ENCODE peak calls at places on chromosomes 6 and 20, in four cellular contexts. One of them, this sample, is unnamed.

GRCh38 chr6:41462980-41463930 is 82.9 kb upstream of the FOXP4 start:
- DNase-seq in A549: peak
- DNase-seq in K562: peak
- DNase-seq in HepG2: peak
- DNase-seq in this sample: no peak

GRCh38 chr6:27890351-27891299 is 21.6 kb downstream of the OR2B2 start:
- DNase-seq in A549: peak
- DNase-seq in K562: peak
- DNase-seq in HepG2: no peak
- DNase-seq in this sample: peak

GRCh38 chr6:158774734-158775449 is 44.3 kb downstream of the EZR start:
- DNase-seq in A549: no peak
- DNase-seq in K562: no peak
- DNase-seq in HepG2: no peak
- DNase-seq in this sample: no peak

GRCh38 chr6:110828396-110828795 is 13.1 kb upstream of the CDK19 start:
- DNase-seq in A549: no peak
- DNase-seq in K562: no peak
- DNase-seq in HepG2: no peak
- DNase-seq in this sample: no peak

GRCh38 chr6:33384581-33385020 is 7.0 kb upstream of the KIFC1 start:
- DNase-seq in A549: peak
- DNase-seq in K562: peak
- DNase-seq in HepG2: no peak
- DNase-seq in this sample: no peak

GRCh38 chr6:83952830-83953229 is 80.7 kb upstream of the MRAP2 start:
- DNase-seq in A549: no peak
- DNase-seq in K562: no peak
- DNase-seq in HepG2: no peak
- DNase-seq in this sample: no peak

GRCh38 chr20:6692566-6693168 is 74.8 kb upstream of the BMP2 start:
- DNase-seq in A549: no peak
- DNase-seq in K562: no peak
- DNase-seq in HepG2: no peak
- DNase-seq in this sample: no peak

GRCh38 chr6:150273457-150274309 is 95.1 kb upstream of the IYD start:
- DNase-seq in A549: no peak
- DNase-seq in K562: peak
- DNase-seq in HepG2: no peak
- DNase-seq in this sample: no peak

GRCh38 chr6:170273681-170274080 is 17.2 kb downstream of the DLL1 start:
- DNase-seq in A549: no peak
- DNase-seq in K562: no peak
- DNase-seq in HepG2: no peak
- DNase-seq in this sample: no peak

GRCh38 chr20:13402171-13402760 is 181.2 kb downstream of the ISM1 start:
- DNase-seq in A549: no peak
- DNase-seq in K562: no peak
- DNase-seq in HepG2: no peak
- DNase-seq in this sample: no peak

GRCh38 chr6:143397229-143398222 is 53.0 kb downstream of the ADAT2 start:
- DNase-seq in A549: peak
- DNase-seq in K562: peak
- DNase-seq in HepG2: peak
- DNase-seq in this sample: peak

GRCh38 chr20:5191829-5192569 is 65.2 kb downstream of the CDS2 start:
- DNase-seq in A549: peak
- DNase-seq in K562: peak
- DNase-seq in HepG2: peak
- DNase-seq in this sample: peak

GRCh38 chr6:127971945-127972391 is 71.1 kb upstream of the THEMIS start:
- DNase-seq in A549: no peak
- DNase-seq in K562: no peak
- DNase-seq in HepG2: peak
- DNase-seq in this sample: no peak

GRCh38 chr6:85389180-85389797 is 60.6 kb upstream of the NT5E start:
- DNase-seq in A549: no peak
- DNase-seq in K562: no peak
- DNase-seq in HepG2: no peak
- DNase-seq in this sample: no peak

GRCh38 chr20:35772563-35773058 is 796 bp downstream of the PHF20 start:
- DNase-seq in A549: no peak
- DNase-seq in K562: no peak
- DNase-seq in HepG2: no peak
- DNase-seq in this sample: no peak

GRCh38 chr20:5489596-5489995 is 172.8 kb upstream of the PROKR2 start:
- DNase-seq in A549: no peak
- DNase-seq in K562: no peak
- DNase-seq in HepG2: no peak
- DNase-seq in this sample: no peak

GRCh38 chr6:117481278-117481925 is 1.1 kb upstream of the DCBLD1 start:
- DNase-seq in A549: no peak
- DNase-seq in K562: peak
- DNase-seq in HepG2: peak
- DNase-seq in this sample: peak

GRCh38 chr20:58515240-58516212 is at the start of gene APCDD1L:
- DNase-seq in A549: no peak
- DNase-seq in K562: peak
- DNase-seq in HepG2: no peak
- DNase-seq in this sample: no peak

GRCh38 chr6:15077006-15077405 is 168.9 kb upstream of the JARID2 start:
- DNase-seq in A549: no peak
- DNase-seq in K562: no peak
- DNase-seq in HepG2: no peak
- DNase-seq in this sample: no peak

GRCh38 chr20:41392871-41393704 is 26.5 kb upstream of the EMILIN3 start:
- DNase-seq in A549: no peak
- DNase-seq in K562: no peak
- DNase-seq in HepG2: no peak
- DNase-seq in this sample: no peak

GRCh38 chr6:44072959-44073611 is 54.2 kb downstream of the MRPL14 start:
- DNase-seq in A549: peak
- DNase-seq in K562: peak
- DNase-seq in HepG2: peak
- DNase-seq in this sample: peak

GRCh38 chr6:16964553-16965499 is 137.0 kb upstream of the STMND1 start:
- DNase-seq in A549: peak
- DNase-seq in K562: peak
- DNase-seq in HepG2: peak
- DNase-seq in this sample: peak
- TF ChIP-seq NR3C1 in A549: no peak
- TF ChIP-seq NR3C1 in K562: no peak
- TF ChIP-seq NR3C1 in HepG2: no peak
- TF ChIP-seq NR3C1 in this sample: no peak

DNA sequence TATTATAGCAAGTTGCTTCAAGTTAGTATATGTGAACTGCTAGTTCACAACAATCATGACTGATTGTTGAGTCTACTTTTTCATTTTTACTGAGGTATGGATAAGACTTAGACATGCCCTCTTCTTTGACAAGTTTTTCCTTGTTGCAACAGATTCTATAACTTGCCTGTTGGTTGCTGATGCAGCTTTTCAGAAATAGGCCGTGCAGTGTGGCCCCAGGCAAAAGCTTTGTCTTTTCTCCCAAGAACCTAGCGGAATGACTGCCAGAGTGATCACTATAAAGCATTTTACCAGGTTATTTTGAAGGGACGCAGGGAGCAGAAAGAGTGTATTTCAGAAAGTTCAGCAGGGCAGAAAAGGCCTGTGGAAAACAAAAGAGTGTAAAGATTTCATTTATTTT is 16.0 kb downstream of the HECA start:
- DNase-seq in A549: no peak
- DNase-seq in K562: no peak
- DNase-seq in HepG2: no peak
- DNase-seq in this sample: no peak
- TF ChIP-seq NR3C1 in A549: no peak
- TF ChIP-seq NR3C1 in K562: no peak
- TF ChIP-seq NR3C1 in HepG2: no peak
- TF ChIP-seq NR3C1 in this sample: no peak

GRCh38 chr20:39089797-39090196 is 127.7 kb downstream of the DHX35 start:
- DNase-seq in A549: no peak
- DNase-seq in K562: no peak
- DNase-seq in HepG2: no peak
- DNase-seq in this sample: no peak

GRCh38 chr20:39097889-39098288 is 135.7 kb downstream of the DHX35 start:
- DNase-seq in A549: no peak
- DNase-seq in K562: no peak
- DNase-seq in HepG2: no peak
- DNase-seq in this sample: no peak

GRCh38 chr20:39090881-39091280 is 128.7 kb downstream of the DHX35 start:
- DNase-seq in A549: no peak
- DNase-seq in K562: no peak
- DNase-seq in HepG2: no peak
- DNase-seq in this sample: no peak

GRCh38 chr20:39089029-39089428 is 126.9 kb downstream of the DHX35 start:
- DNase-seq in A549: no peak
- DNase-seq in K562: no peak
- DNase-seq in HepG2: no peak
- DNase-seq in this sample: no peak

DNA sequence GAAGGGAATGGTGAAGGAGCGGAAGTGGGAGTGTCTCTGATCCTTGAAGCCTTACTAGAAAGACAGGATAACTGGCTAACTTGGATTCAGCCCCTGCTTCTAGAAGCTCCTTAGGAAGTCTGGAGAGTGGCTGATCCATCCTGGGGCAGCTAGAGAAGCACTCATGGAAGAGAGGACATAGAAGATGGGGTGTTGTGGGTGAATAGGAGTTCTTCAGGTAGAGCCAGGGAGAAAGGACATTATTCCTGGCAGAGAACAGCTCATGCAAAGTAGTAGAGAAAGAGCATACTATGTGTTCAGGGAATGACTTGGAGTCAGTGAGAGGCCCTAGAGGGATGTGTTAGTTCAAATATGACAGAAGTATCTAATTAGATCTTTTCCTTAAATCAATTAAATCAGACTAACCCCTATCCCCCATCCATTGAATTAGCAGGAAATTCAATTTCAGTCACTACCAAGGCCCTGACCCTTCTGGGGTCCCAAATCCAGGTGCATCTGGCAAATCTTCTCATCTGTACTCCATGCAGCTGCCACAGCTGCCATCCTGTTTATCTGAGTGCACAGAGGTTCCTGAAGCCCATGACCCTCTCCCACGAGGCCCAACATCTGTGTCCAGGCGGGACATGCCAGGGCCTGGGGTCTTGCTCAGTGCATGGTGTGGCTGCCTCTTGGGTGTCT is 130.7 kb downstream of the DHX35 start:
- DNase-seq in A549: no peak
- DNase-seq in K562: no peak
- DNase-seq in HepG2: no peak
- DNase-seq in this sample: no peak
- TF ChIP-seq NR3C1 in A549: no peak
- TF ChIP-seq NR3C1 in K562: no peak
- TF ChIP-seq NR3C1 in HepG2: no peak
- TF ChIP-seq NR3C1 in this sample: no peak

GRCh38 chr6:16752206-16752867 is 8.9 kb downstream of the ATXN1 start:
- DNase-seq in A549: peak
- DNase-seq in K562: no peak
- DNase-seq in HepG2: peak
- DNase-seq in this sample: no peak
- TF ChIP-seq NR3C1 in A549: no peak
- TF ChIP-seq NR3C1 in K562: no peak
- TF ChIP-seq NR3C1 in HepG2: no peak
- TF ChIP-seq NR3C1 in this sample: no peak

DNA sequence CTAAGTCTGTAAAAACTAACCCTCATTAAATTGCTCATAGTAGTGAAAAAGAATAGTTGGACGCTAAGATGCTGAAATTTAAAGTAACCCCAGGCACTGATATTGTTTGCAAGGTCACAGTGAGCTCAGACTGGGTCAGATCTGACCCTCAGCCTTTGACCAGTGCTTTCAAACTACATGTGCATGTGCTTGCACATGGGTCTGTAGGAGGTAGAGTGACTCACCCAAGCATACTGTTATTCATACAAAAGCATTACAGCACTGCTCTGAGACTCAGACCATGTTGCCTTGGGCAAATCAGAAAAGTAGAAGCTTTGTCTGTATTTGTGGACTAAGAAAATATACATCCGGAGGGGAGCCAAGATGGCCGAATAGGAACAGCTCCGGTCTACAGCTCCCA is 326.4 kb upstream of the MARCKS start:
- DNase-seq in A549: no peak
- DNase-seq in K562: peak
- DNase-seq in HepG2: peak
- DNase-seq in this sample: no peak
- TF ChIP-seq NR3C1 in A549: no peak
- TF ChIP-seq NR3C1 in K562: no peak
- TF ChIP-seq NR3C1 in HepG2: no peak
- TF ChIP-seq NR3C1 in this sample: no peak

DNA sequence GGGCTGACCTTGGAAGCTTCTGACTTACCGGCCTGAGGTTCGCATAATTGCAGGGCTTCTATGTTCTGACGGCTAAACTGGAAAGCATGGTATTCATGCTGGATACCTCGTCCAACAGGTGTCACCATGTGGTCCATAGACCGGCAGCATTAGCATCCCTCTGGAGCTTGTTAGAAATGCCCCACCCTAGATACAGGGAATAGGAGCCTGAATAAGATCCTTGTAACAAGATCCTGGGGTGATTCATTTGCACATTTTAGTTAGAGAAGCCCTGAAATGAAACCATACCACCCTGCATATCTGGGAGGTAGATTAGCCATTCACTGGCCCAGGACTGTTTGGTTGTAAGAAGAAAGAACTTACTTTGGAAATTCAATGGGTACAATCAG is 77.7 kb downstream of the TMEM170B start:
- DNase-seq in A549: no peak
- DNase-seq in K562: no peak
- DNase-seq in HepG2: no peak
- DNase-seq in this sample: no peak
- TF ChIP-seq NR3C1 in A549: no peak
- TF ChIP-seq NR3C1 in K562: no peak
- TF ChIP-seq NR3C1 in HepG2: no peak
- TF ChIP-seq NR3C1 in this sample: no peak

GRCh38 chr20:34052414-34052813 is 58.7 kb downstream of the RALY start:
- DNase-seq in A549: no peak
- DNase-seq in K562: no peak
- DNase-seq in HepG2: no peak
- DNase-seq in this sample: no peak
- TF ChIP-seq NR3C1 in A549: no peak
- TF ChIP-seq NR3C1 in K562: no peak
- TF ChIP-seq NR3C1 in HepG2: no peak
- TF ChIP-seq NR3C1 in this sample: no peak

GRCh38 chr20:61731363-61732181 is 334.1 kb downstream of the TAF4 start:
- DNase-seq in A549: peak
- DNase-seq in K562: no peak
- DNase-seq in HepG2: no peak
- DNase-seq in this sample: no peak
- TF ChIP-seq NR3C1 in A549: no peak
- TF ChIP-seq NR3C1 in K562: no peak
- TF ChIP-seq NR3C1 in HepG2: no peak
- TF ChIP-seq NR3C1 in this sample: no peak